ENCODE peak calls at places on chromosomes 6 and 20, in ten cellular contexts. X, Q, E, H, M, T, L, F, U and Z are unnamed samples.
A peak's percentile ranks its signal among the peaks of the same experiment; 100 is the strongest.

GRCh38 chr6:147808631-147809030 is 300.1 kb downstream of the SAMD5 start:
- DNase-seq in X (no peak), Q (no peak), E (no peak), H (no peak), M (no peak), T (no peak), L (no peak), F (no peak), U (no peak), Z (no peak)

GRCh38 chr6:13355969-13356368 is 27.6 kb upstream of the TBC1D7 start:
- DNase-seq in X (no peak), Q (peak; percentile 57), E (no peak), H (no peak), M (peak; percentile 36), T (peak; percentile 13), L (peak; percentile 91), F (no peak), U (no peak), Z (no peak)

GRCh38 chr6:157157228-157157627 is 166.1 kb downstream of the TMEM242 start:
- DNase-seq in X (no peak), Q (no peak), E (no peak), H (no peak), M (no peak), T (no peak), L (no peak), F (no peak), U (no peak), Z (no peak)

GRCh38 chr20:59747671-59748515 is 143.6 kb downstream of the PHACTR3 start:
- DNase-seq in X (no peak), Q (no peak), E (no peak), H (no peak), M (no peak), T (no peak), L (no peak), F (no peak), U (no peak), Z (no peak)

GRCh38 chr6:4133941-4134838 is 1.2 kb downstream of the ECI2 start:
- DNase-seq in X (peak; percentile 36), Q (no peak), E (no peak), H (peak; percentile 18), M (peak; percentile 37), T (peak; percentile 26), L (peak; percentile 43), F (no peak), U (no peak), Z (peak; percentile 68)

GRCh38 chr6:166839569-166839968 is 116.8 kb downstream of the RNASET2 start:
- DNase-seq in X (no peak), Q (no peak), E (no peak), H (no peak), M (no peak), T (no peak), L (no peak), F (no peak), U (no peak), Z (no peak)

GRCh38 chr20:23918101-23918862 is 38.7 kb upstream of the CST5 start:
- DNase-seq in X (no peak), Q (no peak), E (no peak), H (no peak), M (no peak), T (no peak), L (no peak), F (no peak), U (no peak), Z (no peak)

GRCh38 chr6:139230421-139230840 is 61.4 kb downstream of the TXLNB start:
- DNase-seq in X (peak; percentile 67), Q (no peak), E (no peak), H (peak; percentile 52), M (no peak), T (no peak), L (peak; percentile 31), F (peak; percentile 40), U (peak; percentile 4), Z (no peak)

GRCh38 chr6:138500867-138501446 is 1.7 kb upstream of the NHSL1 start:
- DNase-seq in X (no peak), Q (no peak), E (no peak), H (no peak), M (no peak), T (no peak), L (no peak), F (no peak), U (no peak), Z (no peak)

GRCh38 chr6:118804091-118804490 is 89.9 kb upstream of the ASF1A start:
- DNase-seq in X (no peak), Q (no peak), E (no peak), H (no peak), M (no peak), T (no peak), L (no peak), F (no peak), U (no peak), Z (no peak)

GRCh38 chr20:33370296-33370695 is 31.0 kb downstream of the CDK5RAP1 start:
- DNase-seq in X (no peak), Q (peak; percentile 48), E (no peak), H (peak; percentile 6), M (peak; percentile 72), T (peak; percentile 41), L (no peak), F (no peak), U (no peak), Z (no peak)

GRCh38 chr20:5178046-5178445 is 51.2 kb downstream of the CDS2 start:
- DNase-seq in X (no peak), Q (no peak), E (no peak), H (no peak), M (no peak), T (no peak), L (no peak), F (no peak), U (no peak), Z (no peak)

GRCh38 chr6:160659562-160659961 is 4.5 kb downstream of the LPA start:
- DNase-seq in X (no peak), Q (no peak), E (no peak), H (no peak), M (no peak), T (no peak), L (no peak), F (no peak), U (no peak), Z (no peak)

GRCh38 chr6:85126448-85127178 is 323.3 kb upstream of the NT5E start:
- DNase-seq in X (peak; percentile 90), Q (no peak), E (peak; percentile 28), H (peak; percentile 67), M (no peak), T (no peak), L (peak; percentile 47), F (peak; percentile 57), U (no peak), Z (peak; percentile 57)

GRCh38 chr20:59816146-59816743 is 117.2 kb downstream of the SYCP2 start:
- DNase-seq in X (no peak), Q (no peak), E (no peak), H (no peak), M (no peak), T (no peak), L (no peak), F (no peak), U (no peak), Z (no peak)

DNA sequence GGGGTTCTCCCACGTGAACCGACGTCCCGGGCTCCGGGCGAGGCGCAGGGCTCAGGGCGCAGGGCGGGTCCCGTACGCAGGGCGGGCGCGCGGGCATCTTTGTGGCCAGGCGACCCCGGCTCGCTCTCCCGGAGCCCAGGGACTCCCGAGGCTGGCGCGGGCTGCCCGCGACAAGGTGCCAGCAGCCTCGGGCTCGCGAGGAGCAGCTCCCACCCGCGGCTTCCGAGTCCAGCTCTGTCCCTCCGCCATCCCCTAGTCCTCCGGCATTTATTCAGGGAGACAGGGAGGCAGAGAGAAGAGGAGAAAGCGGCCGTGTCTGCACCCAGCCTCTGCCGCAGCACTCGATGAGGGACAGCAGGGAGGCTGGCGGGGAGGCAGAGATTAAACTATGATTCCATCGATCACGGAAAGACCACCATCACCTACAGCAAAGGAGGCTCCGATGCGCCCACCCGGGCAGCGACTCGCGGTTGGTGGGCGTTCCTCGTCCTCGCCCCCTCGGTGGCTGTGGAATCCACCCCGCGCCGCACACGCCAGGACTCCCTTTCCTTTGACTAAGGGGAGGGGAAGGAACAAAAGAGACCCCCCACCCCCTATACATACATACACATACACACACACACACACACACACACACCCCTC is 1.1 kb downstream of the RGS17 start:
- DNase-seq in X (peak; percentile 25), Q (no peak), E (no peak), H (peak; percentile 33), M (no peak), T (no peak), L (no peak), F (peak; percentile 14), U (no peak), Z (no peak)
- H3K4me3 ChIP-seq in X (peak overlapping the region; percentile 75), Q (peak overlapping the region; percentile 50), E (peak overlapping the region; percentile 52), H (peak overlapping the region; percentile 91), M (peak overlapping the region; percentile 59), T (peak overlapping the region; percentile 52), L (no peak overlapping the region), F (peak overlapping the region; percentile 97), U (peak overlapping the region; percentile 80), Z (peak overlapping the region; percentile 59)

GRCh38 chr6:42571611-42572342 is 7.9 kb downstream of the UBR2 start:
- DNase-seq in X (no peak), Q (no peak), E (no peak), H (peak; percentile 28), M (no peak), T (no peak), L (no peak), F (no peak), U (no peak), Z (no peak)
- H3K4me3 ChIP-seq in X (no peak overlapping the region), Q (peak overlapping the region; percentile 12), E (no peak overlapping the region), H (no peak overlapping the region), M (no peak overlapping the region), T (no peak overlapping the region), L (peak overlapping the region; percentile 49), F (no peak overlapping the region), U (no peak overlapping the region), Z (no peak overlapping the region)

DNA sequence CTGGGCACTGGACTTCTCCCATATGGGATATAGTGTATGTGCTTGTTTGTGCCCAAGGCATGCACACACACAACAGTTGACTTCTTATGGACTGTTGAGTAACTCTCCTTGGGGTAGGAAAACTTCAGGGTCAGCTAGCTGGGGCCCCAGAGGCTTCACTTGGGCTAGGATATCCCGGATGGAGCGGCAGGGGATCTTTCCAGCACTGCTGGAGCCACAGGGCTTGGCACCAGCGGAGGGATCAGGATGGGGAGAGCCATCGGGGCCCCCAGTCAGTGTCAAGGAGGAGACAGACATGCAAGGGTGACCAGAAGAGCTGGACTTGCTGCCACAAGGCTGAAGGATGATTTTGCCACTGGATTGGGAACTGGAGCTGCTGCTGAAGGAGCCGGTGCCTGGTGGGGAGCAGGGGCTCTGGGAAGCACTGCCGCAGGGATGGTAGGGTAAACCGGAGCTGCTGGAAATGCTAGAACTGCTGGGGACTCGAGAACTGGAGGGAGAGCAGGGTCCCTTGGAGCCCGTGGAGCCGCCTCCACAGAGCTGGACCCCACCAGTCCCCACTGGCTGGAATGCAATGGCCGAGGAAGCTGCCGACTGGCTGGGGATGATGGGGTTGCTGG is 1.5 kb downstream of the PSORS1C1 start:
- DNase-seq in X (no peak), Q (no peak), E (no peak), H (no peak), M (no peak), T (no peak), L (no peak), F (no peak), U (no peak), Z (no peak)
- H3K4me3 ChIP-seq in X (no peak overlapping the region), Q (no peak overlapping the region), E (no peak overlapping the region), H (no peak overlapping the region), M (no peak overlapping the region), T (no peak overlapping the region), L (no peak overlapping the region), F (no peak overlapping the region), U (no peak overlapping the region), Z (no peak overlapping the region)

DNA sequence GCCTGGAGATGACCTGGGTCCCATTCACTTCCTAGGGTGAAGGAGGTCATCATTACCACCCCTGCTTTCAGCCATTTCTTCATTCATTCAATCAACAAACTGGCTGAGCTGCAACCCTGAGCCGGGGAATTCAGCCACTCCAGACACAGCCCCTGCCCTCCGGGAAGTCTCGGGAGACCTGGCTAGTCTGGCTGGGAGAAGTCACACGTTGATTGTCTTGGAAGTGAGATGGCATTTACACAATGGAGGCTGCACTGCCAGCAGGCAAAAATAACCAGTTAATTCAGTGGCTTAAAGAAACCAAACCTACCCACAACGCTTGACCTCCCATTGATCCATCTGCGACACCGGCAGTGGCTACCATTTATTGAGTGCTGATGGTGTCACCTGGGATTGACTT is 2.0 kb upstream of the PMEPA1 start:
- DNase-seq in X (peak; percentile 86), Q (no peak), E (no peak), H (no peak), M (no peak), T (no peak), L (no peak), F (no peak), U (no peak), Z (no peak)
- H3K4me3 ChIP-seq in X (no peak overlapping the region), Q (no peak overlapping the region), E (no peak overlapping the region), H (no peak overlapping the region), M (no peak overlapping the region), T (no peak overlapping the region), L (no peak overlapping the region), F (peak overlapping the region; percentile 2), U (no peak overlapping the region), Z (no peak overlapping the region)